ENCODE peak calls at places on chromosome 12, in four cellular contexts. E, J, P and O are unnamed samples.

GRCh38 chr12:7448099-7448498 is 4.1 kb upstream of the CD163L1 start:
- DNase-seq in E (no peak), J (no peak), P (no peak), O (no peak)

GRCh38 chr12:97026901-97027300 is 119.8 kb downstream of the NEDD1 start:
- DNase-seq in E (no peak), J (no peak), P (no peak), O (no peak)

GRCh38 chr12:69509308-69509736 is 39.1 kb downstream of the FRS2 start:
- DNase-seq in E (no peak), J (peak; percentile 22), P (no peak), O (no peak)

GRCh38 chr12:121144416-121144914 is 11.8 kb downstream of the P2RX7 start:
- DNase-seq in E (no peak), J (no peak), P (no peak), O (no peak)

GRCh38 chr12:109626378-109627115 is 53.0 kb downstream of the MVK start:
- DNase-seq in E (no peak), J (no peak), P (no peak), O (no peak)

GRCh38 chr12:124786065-124786964 is 77.3 kb downstream of the SCARB1 start:
- DNase-seq in E (no peak), J (peak; percentile 86), P (no peak), O (no peak)

GRCh38 chr12:64086946-64087345 is 135.2 kb downstream of the KICS2 start:
- DNase-seq in E (no peak), J (no peak), P (no peak), O (no peak)

GRCh38 chr12:84912191-84913142 is at the start of gene SLC6A15:
- DNase-seq in E (no peak), J (peak; percentile 27), P (no peak), O (no peak)

GRCh38 chr12:58529897-58530296 is 390.4 kb downstream of the LRIG3 start:
- DNase-seq in E (no peak), J (no peak), P (no peak), O (no peak)

GRCh38 chr12:14643247-14643646 is 53.2 kb downstream of the GUCY2C start:
- DNase-seq in E (no peak), J (peak; percentile 14), P (no peak), O (no peak)

GRCh38 chr12:2756756-2757155 is 38.0 kb upstream of the FKBP4 start:
- DNase-seq in E (no peak), J (no peak), P (no peak), O (no peak)

GRCh38 chr12:52631676-52632459 is 13.5 kb upstream of the KRT73 start:
- DNase-seq in E (peak; percentile 77), J (no peak), P (no peak), O (peak; percentile 51)

GRCh38 chr12:5307065-5307464 is 124.8 kb upstream of the NTF3 start:
- DNase-seq in E (no peak), J (no peak), P (no peak), O (no peak)

GRCh38 chr12:50505945-50506344 is 1.2 kb downstream of the DIP2B start:
- DNase-seq in E (no peak), J (peak; percentile 63), P (no peak), O (no peak)

GRCh38 chr12:43826681-43827458 is 9.0 kb upstream of the TMEM117 start:
- DNase-seq in E (no peak), J (no peak), P (no peak), O (no peak)

GRCh38 chr12:30134229-30134628 is 350.5 kb upstream of the TMTC1 start:
- DNase-seq in E (no peak), J (no peak), P (no peak), O (no peak)

GRCh38 chr12:106417926-106418910 is 60.7 kb downstream of the POLR3B start:
- DNase-seq in E (no peak), J (no peak), P (no peak), O (no peak)

GRCh38 chr12:121933522-121934317 is 15.3 kb downstream of the CFAP251 start:
- DNase-seq in E (no peak), J (no peak), P (peak; percentile 93), O (no peak)

GRCh38 chr12:78088391-78088832 is 257.7 kb downstream of the NAV3 start:
- DNase-seq in E (no peak), J (peak; percentile 73), P (no peak), O (no peak)

GRCh38 chr12:6404390-6404789 is 20.4 kb downstream of the LTBR start:
- DNase-seq in E (no peak), J (no peak), P (no peak), O (no peak)

GRCh38 chr12:66297080-66297479 is 5.2 kb upstream of the HELB start:
- DNase-seq in E (no peak), J (no peak), P (no peak), O (no peak)

GRCh38 chr12:88495031-88495430 is 85.2 kb downstream of the KITLG start:
- DNase-seq in E (no peak), J (no peak), P (no peak), O (no peak)

GRCh38 chr12:76018111-76018510 is 13.5 kb downstream of the PHLDA1 start:
- DNase-seq in E (no peak), J (no peak), P (no peak), O (no peak)

GRCh38 chr12:41965996-41966395 is 178.7 kb downstream of the GXYLT1 start:
- DNase-seq in E (no peak), J (no peak), P (no peak), O (no peak)

GRCh38 chr12:66803972-66804371 is 125.1 kb upstream of the GRIP1 start:
- DNase-seq in E (no peak), J (no peak), P (no peak), O (no peak)

GRCh38 chr12:3273409-3273853 is 196.3 kb downstream of the TSPAN9 start:
- DNase-seq in E (no peak), J (no peak), P (no peak), O (peak; percentile 82)

GRCh38 chr12:31876568-31877424 is 82.4 kb upstream of the RESF1 start:
- DNase-seq in E (no peak), J (no peak), P (no peak), O (no peak)

GRCh38 chr12:86233126-86233525 is 23.1 kb downstream of the MGAT4C start:
- DNase-seq in E (no peak), J (peak; percentile 49), P (no peak), O (no peak)

GRCh38 chr12:26125451-26126339 is 858 bp upstream of the BHLHE41 start:
- DNase-seq in E (no peak), J (peak; percentile 53), P (peak; percentile 21), O (peak; percentile 91)

GRCh38 chr12:124422570-124423523 is 128.0 kb downstream of the RFLNA start:
- DNase-seq in E (no peak), J (peak; percentile 90), P (peak; percentile 96), O (no peak)

GRCh38 chr12:111250251-111250881 is 118.5 kb downstream of the PHETA1 start:
- DNase-seq in E (no peak), J (no peak), P (no peak), O (no peak)

GRCh38 chr12:117829108-117829507 is 139.7 kb downstream of the KSR2 start:
- DNase-seq in E (no peak), J (no peak), P (no peak), O (no peak)

GRCh38 chr12:26226629-26227375 is 31.4 kb downstream of the SSPN start:
- DNase-seq in E (no peak), J (peak; percentile 21), P (no peak), O (no peak)

GRCh38 chr12:93336344-93336743 is 41.4 kb upstream of the NUDT4 start:
- DNase-seq in E (no peak), J (no peak), P (no peak), O (no peak)

GRCh38 chr12:15322164-15323054 is at the start of gene PTPRO:
- DNase-seq in E (no peak), J (no peak), P (no peak), O (no peak)

GRCh38 chr12:92528586-92528985 is 174.2 kb upstream of the PLEKHG7 start:
- DNase-seq in E (no peak), J (no peak), P (no peak), O (no peak)

GRCh38 chr12:47080725-47081502 is 1.2 kb upstream of the AMIGO2 start:
- DNase-seq in E (no peak), J (peak; percentile 88), P (peak; percentile 22), O (peak; percentile 93)
- TF ChIP-seq POLR2AphosphoS5 in E (no peak), J (no peak), P (no peak), O (peak; percentile 68)

GRCh38 chr12:53985900-53986685 is 1.1 kb downstream of the HOXC10 start:
- DNase-seq in E (no peak), J (no peak), P (peak; percentile 39), O (no peak)
- TF ChIP-seq POLR2A in E (no peak), J (no peak), P (no peak), O (no peak)

GRCh38 chr12:27289414-27289813 is 43.2 kb upstream of the BMAL2 start:
- DNase-seq in E (no peak), J (no peak), P (no peak), O (no peak)
- H3K4me1 ChIP-seq in E (peaks cover 37% of the 10 kb centered on the region), J (peaks cover 63% of the 10 kb centered on the region), P (no peaks in the 10 kb centered on the region), O (peaks cover 22% of the 10 kb centered on the region)

GRCh38 chr12:503111-503761 is 43.5 kb downstream of the B4GALNT3 start:
- DNase-seq in E (no peak), J (peak; percentile 13), P (no peak), O (no peak)
- TF ChIP-seq POLR2AphosphoS5 in E (peak; percentile 72), J (no peak), P (no peak), O (no peak)

GRCh38 chr12:116454076-116454475 is 105.1 kb upstream of the MAP1LC3B2 start:
- DNase-seq in E (no peak), J (no peak), P (no peak), O (no peak)
- TF ChIP-seq POLR2A in E (no peak), J (no peak), P (no peak), O (no peak)

DNA sequence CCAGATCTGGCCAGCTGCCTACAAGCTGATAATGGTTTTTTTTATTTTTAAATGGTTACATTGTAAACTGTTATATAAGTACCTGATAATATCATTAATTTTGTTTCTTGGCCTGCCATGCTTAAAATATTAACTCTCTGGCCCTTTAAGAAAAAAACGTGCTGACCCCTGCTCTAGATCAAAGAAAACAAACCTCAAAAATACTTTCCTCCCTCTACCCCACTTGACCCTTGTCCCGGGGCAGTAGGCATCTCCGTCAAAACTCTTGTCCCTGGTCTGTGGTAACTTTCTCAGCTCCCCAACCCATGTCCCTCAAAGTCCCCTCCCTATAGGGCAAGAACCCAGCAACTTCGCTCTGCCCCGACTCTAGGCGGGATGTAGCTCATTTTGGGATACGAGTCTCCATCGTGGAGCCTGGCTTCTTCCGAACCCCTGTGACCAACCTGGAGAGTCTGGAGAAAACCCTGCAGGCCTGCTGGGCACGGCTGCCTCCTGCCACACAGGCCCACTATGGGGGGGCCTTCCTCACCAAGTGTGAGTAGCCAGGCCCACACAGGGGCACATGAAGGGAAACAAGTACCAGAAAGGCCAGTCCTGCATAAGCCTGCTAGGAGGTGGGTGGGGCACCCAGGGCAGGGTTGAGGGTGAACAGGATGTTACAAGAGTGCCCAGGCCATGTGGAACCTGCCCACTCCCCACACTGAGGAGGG is 3.5 kb downstream of the RDH5 start:
- DNase-seq in E (no peak), J (no peak), P (no peak), O (no peak)
- H3K4me1 ChIP-seq in E (peaks cover 62% of the 10 kb centered on the region), J (peaks cover 17% of the 10 kb centered on the region), P (peaks cover 13% of the 10 kb centered on the region), O (peaks cover 34% of the 10 kb centered on the region)

DNA sequence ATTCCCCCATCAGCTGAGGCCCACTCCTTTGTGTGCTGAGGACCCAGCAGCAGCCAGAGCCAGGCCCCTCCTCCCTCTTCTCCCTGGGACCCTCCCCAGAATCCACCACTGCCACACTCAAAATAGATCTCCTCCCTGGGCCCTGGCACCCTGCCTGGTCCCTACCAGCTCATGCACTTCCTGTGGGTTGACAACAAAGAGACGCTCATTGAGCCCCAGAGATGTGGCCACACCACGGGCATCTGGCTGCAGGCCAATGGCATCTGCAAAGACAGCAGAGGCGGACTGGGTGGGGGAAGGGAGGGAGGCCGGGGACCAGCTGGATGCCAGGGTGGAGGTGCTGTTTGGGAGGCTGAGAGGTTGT is 16.0 kb upstream of the ENDOU start:
- DNase-seq in E (no peak), J (peak; percentile 43), P (no peak), O (peak; percentile 92)
- TF ChIP-seq POLR2AphosphoS5 in E (no peak), J (peak; percentile 40), P (no peak), O (no peak)